ENCODE peak calls at places on chromosomes 7 and 10, in four cellular contexts. K, T, R and Y are unnamed samples.

GRCh38 chr7:11192506-11192905 is 218.8 kb downstream of the PHF14 start:
- DNase-seq in R (no peak), K (no peak), T (no peak), Y (peak)

GRCh38 chr7:2954433-2954853 is 89.2 kb downstream of the CARD11 start:
- DNase-seq in R (no peak), T (no peak), K (no peak), Y (no peak)

GRCh38 chr7:18890134-18890533 is 227.3 kb downstream of the TWIST1 start:
- DNase-seq in T (no peak), R (no peak), K (no peak), Y (peak)

GRCh38 chr10:17548162-17548561 is 69.0 kb downstream of the HACD1 start:
- DNase-seq in K (no peak), T (no peak), R (no peak), Y (no peak)

GRCh38 chr7:2200584-2200980 is 32.2 kb downstream of the MAD1L1 start:
- DNase-seq in T (no peak), R (no peak), K (no peak), Y (no peak)

GRCh38 chr7:116630932-116631449 is 41.0 kb upstream of the MET start:
- DNase-seq in T (peak), R (no peak), K (no peak), Y (peak)

GRCh38 chr7:95011156-95011928 is 103.9 kb downstream of the PPP1R9A start:
- DNase-seq in K (no peak), T (no peak), R (no peak), Y (peak)

GRCh38 chr10:118017071-118017740 is 29.5 kb downstream of the RAB11FIP2 start:
- DNase-seq in K (no peak), T (no peak), R (no peak), Y (no peak)

GRCh38 chr10:29535778-29536459 is 98.9 kb downstream of the SVIL start:
- DNase-seq in T (no peak), K (no peak), R (no peak), Y (no peak)

GRCh38 chr7:132161231-132161915 is 414.9 kb downstream of the PLXNA4 start:
- DNase-seq in K (no peak), T (no peak), R (no peak), Y (no peak)

GRCh38 chr10:78894089-78894840 is 174.5 kb upstream of the ZMIZ1 start:
- DNase-seq in R (no peak), T (no peak), K (no peak), Y (no peak)

GRCh38 chr10:11353229-11353896 is 258.1 kb downstream of the USP6NL start:
- DNase-seq in K (no peak), T (no peak), R (no peak), Y (no peak)

GRCh38 chr10:4770766-4771553 is 55.0 kb upstream of the AKR1E2 start:
- DNase-seq in R (peak), K (peak), T (no peak), Y (peak)

GRCh38 chr7:41752615-41753014 is 49.7 kb upstream of the INHBA start:
- DNase-seq in K (no peak), R (no peak), T (no peak), Y (no peak)

GRCh38 chr10:60098676-60099601 is 192.6 kb upstream of the CCDC6 start:
- DNase-seq in K (no peak), T (peak), R (no peak), Y (no peak)